ENCODE peak calls at places on chromosomes 4 and X, in six cellular contexts. W, Q, S, Y, K and V are unnamed samples.

GRCh38 chr4:176709417-176709816 is 83.3 kb downstream of the VEGFC start:
- DNase-seq in W (no peak), Q (no peak), S (no peak), Y (no peak), K (no peak), V (no peak)

GRCh38 chr4:124152130-124152529 is 560.4 kb downstream of the ANKRD50 start:
- DNase-seq in W (peak), Q (no peak), S (no peak), Y (no peak), K (no peak), V (peak)

GRCh38 chr4:4923208-4923607 is 63.7 kb downstream of the MSX1 start:
- DNase-seq in W (no peak), Q (no peak), S (no peak), Y (no peak), K (no peak), V (no peak)

GRCh38 chrX:74506310-74507115 is 85.2 kb downstream of the SLC16A2 start:
- DNase-seq in W (no peak), Q (no peak), S (no peak), Y (no peak), K (no peak), V (no peak)

GRCh38 chr4:143369556-143369955 is 32.9 kb downstream of the GAB1 start:
- DNase-seq in W (no peak), Q (no peak), S (no peak), Y (no peak), K (no peak), V (no peak)

GRCh38 chrX:120213438-120214265 is 37.0 kb upstream of the ZBTB33 start:
- DNase-seq in W (peak), Q (peak), S (peak), Y (no peak), K (peak), V (peak)

GRCh38 chrX:50941638-50942037 is 31.1 kb downstream of the BMP15 start:
- DNase-seq in W (no peak), Q (peak), S (no peak), Y (no peak), K (no peak), V (no peak)

GRCh38 chr4:166259081-166259480 is 386.0 kb downstream of the TLL1 start:
- DNase-seq in W (no peak), Q (no peak), S (no peak), Y (no peak), K (no peak), V (no peak)

GRCh38 chr4:83358410-83358809 is 23.8 kb upstream of the HPSE start:
- DNase-seq in W (peak), Q (peak), S (no peak), Y (no peak), K (no peak), V (no peak)

GRCh38 chr4:5619913-5620625 is 88.3 kb downstream of the EVC2 start:
- DNase-seq in W (no peak), Q (no peak), S (no peak), Y (no peak), K (no peak), V (no peak)

GRCh38 chr4:81541546-81541945 is 69.8 kb upstream of the RASGEF1B start:
- DNase-seq in W (no peak), Q (no peak), S (peak), Y (no peak), K (peak), V (no peak)

GRCh38 chr4:109295081-109295480 is 7.4 kb downstream of the COL25A1 start:
- DNase-seq in W (no peak), Q (no peak), S (peak), Y (no peak), K (no peak), V (no peak)

GRCh38 chr4:119517361-119518229 is 111.0 kb downstream of the PDE5A start:
- DNase-seq in W (peak), Q (no peak), S (no peak), Y (no peak), K (no peak), V (no peak)

GRCh38 chrX:139784788-139785187 is 76.8 kb upstream of the MCF2 start:
- DNase-seq in W (no peak), Q (no peak), S (no peak), Y (no peak), K (no peak), V (no peak)